ENCODE peak calls at places on chromosomes 11 and 22, in eight cellular contexts. R, H, J, I, N, X, Z and M are unnamed samples.

GRCh38 chr22:47826016-47826415 is 1063.6 kb downstream of the TBC1D22A start:
- DNase-seq in R (no peak), H (no peak), J (no peak), I (no peak), N (no peak), X (no peak), Z (no peak), M (no peak)

GRCh38 chr22:17077255-17077654 is 7.5 kb upstream of the IL17RA start:
- DNase-seq in R (no peak), H (no peak), J (no peak), I (no peak), N (no peak), X (peak), Z (no peak), M (no peak)

GRCh38 chr11:95917188-95918036 is 6.5 kb downstream of the MTMR2 start:
- DNase-seq in R (no peak), H (no peak), J (no peak), I (no peak), N (no peak), X (peak), Z (no peak), M (no peak)

GRCh38 chr11:33475999-33476398 is 218.8 kb downstream of the HIPK3 start:
- DNase-seq in R (no peak), H (no peak), J (no peak), I (no peak), N (peak), X (peak), Z (no peak), M (peak)

GRCh38 chr11:64120951-64121569 is 44.9 kb downstream of the MACROD1 start:
- DNase-seq in R (no peak), H (peak), J (peak), I (peak), N (no peak), X (peak), Z (no peak), M (peak)

GRCh38 chr11:3159296-3160190 is 5.6 kb downstream of the OSBPL5 start:
- DNase-seq in R (no peak), H (peak), J (peak), I (no peak), N (peak), X (no peak), Z (no peak), M (peak)

GRCh38 chr11:8098361-8098760 is 17.4 kb downstream of the TUB start:
- DNase-seq in R (no peak), H (no peak), J (peak), I (no peak), N (no peak), X (peak), Z (no peak), M (no peak)

GRCh38 chr11:133955945-133956421 is 785 bp downstream of the IGSF9B start:
- DNase-seq in R (no peak), H (no peak), J (no peak), I (no peak), N (no peak), X (no peak), Z (no peak), M (no peak)

GRCh38 chr11:708511-708910 is 2.5 kb downstream of the EPS8L2 start:
- DNase-seq in R (no peak), H (no peak), J (no peak), I (no peak), N (no peak), X (no peak), Z (no peak), M (no peak)

GRCh38 chr11:62337682-62338181 is 484 bp downstream of the ASRGL1 start:
- DNase-seq in R (no peak), H (peak), J (no peak), I (peak), N (peak), X (no peak), Z (no peak), M (peak)

GRCh38 chr11:62340269-62340901 is 3.1 kb downstream of the ASRGL1 start:
- DNase-seq in R (peak), H (peak), J (peak), I (peak), N (peak), X (peak), Z (no peak), M (peak)

GRCh38 chr11:62333768-62334167 is 3.5 kb upstream of the ASRGL1 start:
- DNase-seq in R (no peak), H (no peak), J (no peak), I (no peak), N (no peak), X (no peak), Z (no peak), M (no peak)

GRCh38 chr11:62338218-62338617 is 970 bp downstream of the ASRGL1 start:
- DNase-seq in R (no peak), H (no peak), J (no peak), I (no peak), N (no peak), X (no peak), Z (no peak), M (no peak)

DNA sequence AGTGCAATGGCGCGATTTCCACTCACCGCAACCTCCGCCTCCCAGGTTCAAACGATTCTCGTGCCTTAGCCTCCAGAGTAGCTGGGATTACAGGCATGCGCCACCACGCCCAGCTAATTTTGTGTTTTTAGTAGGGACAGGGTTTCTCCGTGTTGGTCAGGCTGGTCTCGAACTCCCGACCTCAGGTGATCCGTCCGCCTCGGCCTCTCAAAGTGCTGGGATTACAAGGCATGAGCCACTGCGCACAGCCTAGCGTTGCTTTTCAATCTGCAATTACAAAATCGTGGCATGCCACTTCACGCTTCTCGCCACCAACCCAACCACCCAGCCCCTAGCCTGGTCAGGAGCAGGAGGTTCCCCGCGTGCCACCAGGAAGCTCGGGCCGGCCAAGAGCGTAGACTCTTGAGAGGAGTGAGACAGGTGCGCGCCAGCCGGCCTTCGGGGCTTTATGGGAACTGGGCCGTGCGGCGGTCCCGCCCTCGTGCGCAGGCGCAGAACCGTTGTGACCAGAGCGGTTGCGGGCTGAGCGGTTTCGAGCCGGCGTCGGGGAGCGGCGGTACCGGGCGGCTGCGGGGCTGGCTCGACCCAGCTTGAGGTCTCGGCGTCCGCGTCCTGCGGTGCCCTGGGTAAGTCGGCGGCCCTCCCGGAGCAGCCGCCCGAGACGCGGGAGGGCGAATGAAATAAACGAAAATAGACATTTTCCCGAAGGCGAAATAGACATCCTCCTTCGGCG is at the start of gene ASRGL1:
- DNase-seq in R (peak), H (peak), J (peak), I (peak), N (peak), X (peak), Z (no peak), M (peak)
- TF ChIP-seq POLR2A in R (no peak), H (peak), J (no peak), I (peak), N (no peak), X (no peak), Z (no peak), M (no peak)

GRCh38 chr11:118530180-118530682 is 761 bp upstream of the TMEM25 start:
- DNase-seq in R (no peak), H (peak), J (no peak), I (no peak), N (no peak), X (peak), Z (no peak), M (no peak)

GRCh38 chr11:118532852-118533768 is 2.1 kb downstream of the TMEM25 start:
- DNase-seq in R (no peak), H (no peak), J (no peak), I (no peak), N (no peak), X (no peak), Z (no peak), M (no peak)

GRCh38 chr11:118532091-118532490 is 1.1 kb downstream of the TMEM25 start:
- DNase-seq in R (no peak), H (no peak), J (no peak), I (no peak), N (no peak), X (no peak), Z (no peak), M (no peak)

GRCh38 chr11:118530683-118531596 is at the start of gene TMEM25:
- DNase-seq in R (no peak), H (peak), J (peak), I (no peak), N (peak), X (peak), Z (no peak), M (peak)

DNA sequence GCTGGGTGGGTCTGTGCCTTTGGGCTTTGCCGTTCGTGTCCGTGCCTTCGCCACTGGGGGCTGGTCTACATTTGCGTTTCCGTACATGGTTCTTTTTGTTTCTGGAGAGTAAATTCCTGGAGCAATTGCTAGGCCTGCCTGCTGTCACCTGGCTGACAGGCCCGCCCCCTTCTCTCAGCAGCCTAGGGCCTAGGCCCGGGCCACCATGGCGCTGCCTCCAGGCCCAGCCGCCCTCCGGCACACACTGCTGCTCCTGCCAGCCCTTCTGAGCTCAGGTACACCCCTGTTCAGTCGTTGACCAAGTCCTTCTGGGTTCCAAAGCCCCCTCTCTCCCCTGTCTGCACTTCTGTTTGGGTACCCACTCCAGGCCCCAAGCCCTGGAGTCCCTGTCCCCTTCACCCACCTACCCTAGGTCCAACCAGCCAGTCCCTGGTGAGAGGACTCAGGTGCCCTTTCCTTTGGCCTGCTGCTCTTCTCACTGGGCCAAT is 649 bp downstream of the TMEM25 start:
- DNase-seq in R (no peak), H (no peak), J (no peak), I (no peak), N (no peak), X (no peak), Z (no peak), M (no peak)
- TF ChIP-seq CTCF in R (no peak), H (no peak), J (no peak), I (no peak), N (no peak), X (no peak), Z (no peak), M (no peak)

DNA sequence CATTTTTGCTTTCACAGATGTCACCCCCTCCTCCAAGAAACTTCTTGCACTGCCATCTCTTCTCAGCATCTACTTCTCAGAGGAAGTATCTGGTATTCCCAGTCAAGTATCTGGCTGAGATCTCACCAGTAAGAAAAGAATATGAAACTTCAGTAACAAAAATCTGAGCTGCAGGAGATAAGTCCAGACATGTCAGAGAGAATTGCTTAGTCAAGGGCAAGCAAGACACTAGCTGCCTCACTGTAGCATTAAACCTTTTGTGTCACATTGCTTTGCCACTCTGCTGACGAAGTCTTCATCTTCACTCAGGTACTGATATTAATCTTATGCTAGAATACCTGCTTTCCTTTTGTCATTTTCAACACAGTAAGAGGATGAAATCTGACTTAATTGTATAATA is 70.6 kb upstream of the ZC3H12C start:
- DNase-seq in R (no peak), H (no peak), J (no peak), I (no peak), N (no peak), X (peak), Z (no peak), M (no peak)
- TF ChIP-seq POLR2A in R (no peak), H (no peak), J (no peak), I (no peak), N (no peak), X (no peak), Z (no peak), M (no peak)

GRCh38 chr22:20258584-20259335 is 9.4 kb downstream of the RTN4R start:
- DNase-seq in R (no peak), H (no peak), J (no peak), I (no peak), N (no peak), X (no peak), Z (no peak), M (no peak)
- TF ChIP-seq CTCF in R (no peak), H (no peak), J (no peak), I (no peak), N (no peak), X (peak), Z (no peak), M (no peak)

DNA sequence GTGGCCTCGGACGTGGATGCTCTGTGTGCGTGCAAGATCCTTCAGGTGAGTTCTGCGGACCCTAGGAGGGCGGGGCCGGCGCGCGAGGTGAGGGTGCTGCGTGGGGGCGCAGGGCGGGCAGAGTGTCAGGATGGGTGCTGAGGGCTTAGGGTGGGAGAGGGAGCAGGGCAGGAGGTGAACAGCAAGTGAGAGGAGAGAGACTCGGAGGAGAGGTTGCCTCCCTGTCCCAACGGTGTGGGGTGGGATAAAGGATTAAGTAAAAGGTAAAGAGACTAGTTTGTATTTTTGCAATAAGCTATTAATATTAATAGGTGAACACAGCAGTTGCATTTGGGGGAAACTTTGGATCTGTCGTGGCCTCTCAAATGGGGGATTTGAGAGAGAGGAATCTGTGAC is 451 bp downstream of the CDC45 start:
- DNase-seq in R (no peak), H (no peak), J (no peak), I (no peak), N (no peak), X (no peak), Z (no peak), M (no peak)
- TF ChIP-seq POLR2A in R (no peak), H (no peak), J (no peak), I (no peak), N (no peak), X (no peak), Z (no peak), M (no peak)

GRCh38 chr22:32474635-32475427 is at the start of gene FBXO7:
- DNase-seq in R (peak), H (peak), J (peak), I (peak), N (peak), X (peak), Z (peak), M (peak)
- TF ChIP-seq CTCF in R (no peak), H (no peak), J (peak), I (no peak), N (peak), X (peak), Z (peak), M (peak)

DNA sequence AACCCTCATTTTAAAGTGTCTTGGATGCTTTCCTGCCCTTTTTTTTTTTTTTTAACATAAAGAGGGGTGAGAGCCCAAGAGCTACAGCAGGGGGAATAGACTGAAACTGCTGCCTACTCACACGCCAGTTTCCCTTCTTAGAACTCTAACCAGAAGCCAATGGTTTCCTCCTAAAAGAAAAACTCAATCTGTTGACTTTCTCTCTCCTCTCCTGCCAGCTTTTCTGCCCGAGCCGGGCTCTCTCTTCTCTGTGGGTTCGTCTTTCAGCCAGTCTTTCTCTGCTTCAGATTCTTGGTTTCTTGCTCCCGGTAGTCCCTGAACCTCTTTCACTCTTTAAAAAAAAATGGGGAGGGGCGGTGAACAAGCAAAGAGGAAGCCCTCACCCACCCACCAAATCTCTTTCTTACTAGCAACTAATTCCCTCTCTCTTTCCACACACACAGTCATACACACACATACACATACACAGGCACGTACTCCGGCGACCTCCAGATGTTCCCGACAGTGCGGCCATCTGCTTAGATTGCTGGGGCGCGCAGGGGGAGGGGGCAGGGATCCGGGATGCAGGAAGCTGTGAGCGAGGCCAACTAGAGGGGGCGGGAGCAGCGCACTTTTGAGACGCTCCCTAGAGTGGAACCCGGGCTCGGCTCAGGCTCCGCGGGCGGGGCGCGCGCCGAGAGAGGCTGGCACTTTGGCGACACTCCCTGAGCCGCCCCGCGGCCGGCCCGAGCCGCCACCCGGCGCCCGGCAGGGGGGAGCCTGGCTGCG is 446 bp upstream of the TSKU start:
- DNase-seq in R (peak), H (peak), J (peak), I (peak), N (peak), X (peak), Z (no peak), M (peak)
- TF ChIP-seq POLR2A in R (peak), H (no peak), J (no peak), I (peak), N (peak), X (no peak), Z (no peak), M (no peak)

GRCh38 chr11:119699227-119699626 is 29.8 kb downstream of the NECTIN1 start:
- DNase-seq in R (no peak), H (peak), J (no peak), I (no peak), N (peak), X (no peak), Z (no peak), M (peak)

GRCh38 chr11:119696378-119697157 is 32.4 kb downstream of the NECTIN1 start:
- DNase-seq in R (no peak), H (no peak), J (no peak), I (no peak), N (no peak), X (no peak), Z (no peak), M (no peak)

GRCh38 chr11:119700030-119700429 is 29.0 kb downstream of the NECTIN1 start:
- DNase-seq in R (no peak), H (no peak), J (no peak), I (no peak), N (no peak), X (no peak), Z (no peak), M (no peak)

GRCh38 chr11:119697882-119698281 is 31.1 kb downstream of the NECTIN1 start:
- DNase-seq in R (no peak), H (no peak), J (no peak), I (no peak), N (no peak), X (no peak), Z (no peak), M (no peak)

DNA sequence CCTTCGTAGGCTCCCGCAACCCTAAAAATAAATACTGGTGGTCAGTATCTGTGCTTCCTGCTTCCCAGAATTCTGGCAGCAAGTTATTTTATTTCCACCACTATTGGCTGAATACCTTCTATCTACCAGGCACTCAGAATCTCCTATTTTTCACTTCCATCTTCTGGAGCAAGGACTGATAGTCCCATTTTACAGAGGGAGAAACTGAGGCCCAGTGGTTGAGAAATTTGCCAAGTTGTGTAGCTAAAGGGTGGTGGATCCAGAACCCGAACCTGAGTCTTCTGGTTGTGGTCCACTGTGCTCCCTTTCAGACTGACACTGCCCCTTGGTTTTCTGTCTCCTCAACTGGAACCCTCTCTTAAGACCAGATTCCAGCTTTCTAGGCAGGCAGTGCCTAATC is 31.6 kb downstream of the NECTIN1 start:
- DNase-seq in R (no peak), H (no peak), J (no peak), I (no peak), N (no peak), X (no peak), Z (no peak), M (no peak)
- TF ChIP-seq CTCF in R (no peak), H (no peak), J (no peak), I (no peak), N (no peak), X (no peak), Z (no peak), M (no peak)